ENCODE peak calls at places on chromosomes 2 and 18, in seven cellular contexts. R is NB4; I is stimulated activated effector memory CD8-positive, alpha-beta T cell treated with anti-CD3 and anti-CD28 coated beads, Interleukin-12 subunit alpha, Interleukin-12 subunit beta, amount 100 ng/mL, for 72 hours; S is GM12865; Y is anterior cingulate cortex; C is neural progenitor cell; V is kidney tubule cell. M is an unnamed sample.

GRCh38 chr2:110904410-110905148 is 172.2 kb downstream of the ACOXL start:
- DNase-seq in R (no peak), I (no peak), S (no peak), Y (no peak), C (peak), V (no peak), M (no peak)

GRCh38 chr2:175414872-175415487 is 233.5 kb upstream of the ATP5MC3 start:
- DNase-seq in R (peak), I (no peak), S (peak), Y (no peak), C (peak), V (peak), M (peak)

GRCh38 chr2:11746807-11747459 is 501 bp downstream of the LPIN1 start:
- DNase-seq in R (peak), I (peak), S (no peak), Y (no peak), C (peak), V (peak), M (no peak)

GRCh38 chr2:180412224-180412623 is 405.1 kb upstream of the CWC22 start:
- DNase-seq in R (no peak), I (no peak), S (no peak), Y (no peak), C (no peak), V (no peak), M (no peak)

GRCh38 chr2:133247613-133248012 is 320.6 kb downstream of the NCKAP5 start:
- DNase-seq in R (peak), I (no peak), S (no peak), Y (no peak), C (no peak), V (peak), M (peak)

GRCh38 chr18:2988041-2988794 is 24.7 kb downstream of the LPIN2 start:
- DNase-seq in R (no peak), I (no peak), S (no peak), Y (no peak), C (no peak), V (no peak), M (no peak)

GRCh38 chr2:223815186-223815883 is 22.0 kb downstream of the AP1S3 start:
- DNase-seq in R (no peak), I (no peak), S (no peak), Y (no peak), C (no peak), V (peak), M (peak)

GRCh38 chr2:8324164-8324848 is 357.6 kb upstream of the ID2 start:
- DNase-seq in R (no peak), I (no peak), S (no peak), Y (no peak), C (no peak), V (no peak), M (no peak)

GRCh38 chr18:54075681-54076080 is 148.8 kb downstream of the MBD2 start:
- DNase-seq in R (no peak), I (no peak), S (no peak), Y (no peak), C (no peak), V (peak), M (no peak)

GRCh38 chr2:221402072-221402471 is 170.0 kb downstream of the EPHA4 start:
- DNase-seq in R (no peak), I (no peak), S (no peak), Y (no peak), C (no peak), V (no peak), M (no peak)

GRCh38 chr2:226579519-226579918 is 220.1 kb downstream of the IRS1 start:
- DNase-seq in R (peak), I (no peak), S (no peak), Y (no peak), C (no peak), V (no peak), M (peak)

GRCh38 chr18:42641996-42642395 is 473.5 kb downstream of the RIT2 start:
- DNase-seq in R (no peak), I (no peak), S (no peak), Y (no peak), C (no peak), V (no peak), M (no peak)